ENCODE peak calls at places on chromosomes 4 and X, in ten cellular contexts. One of them, this sample, is unnamed.

GRCh38 chr4:108031427-108032083 is 41.9 kb downstream of the HADH start:
- DNase-seq in lower lobe of right lung: no peak
- DNase-seq in sigmoid colon: no peak
- DNase-seq in psoas muscle: no peak
- DNase-seq in right cardiac atrium: no peak
- DNase-seq in WERI-Rb-1: no peak
- DNase-seq in lower leg skin: no peak
- DNase-seq in tibial artery: no peak
- DNase-seq in foreskin fibroblast: no peak
- DNase-seq in thyroid gland: no peak
- DNase-seq in this sample: no peak

GRCh38 chr4:186688150-186688943 is 35.3 kb downstream of the FAT1 start:
- DNase-seq in tibial artery: no peak
- DNase-seq in sigmoid colon: no peak
- DNase-seq in lower leg skin: no peak
- DNase-seq in foreskin fibroblast: no peak
- DNase-seq in lower lobe of right lung: no peak
- DNase-seq in thyroid gland: no peak
- DNase-seq in psoas muscle: no peak
- DNase-seq in right cardiac atrium: no peak
- DNase-seq in WERI-Rb-1: no peak
- DNase-seq in this sample: peak

GRCh38 chrX:31591355-31591754 is 519.5 kb upstream of the FTHL17 start:
- DNase-seq in lower leg skin: no peak
- DNase-seq in lower lobe of right lung: no peak
- DNase-seq in foreskin fibroblast: no peak
- DNase-seq in right cardiac atrium: no peak
- DNase-seq in thyroid gland: no peak
- DNase-seq in tibial artery: no peak
- DNase-seq in WERI-Rb-1: no peak
- DNase-seq in psoas muscle: no peak
- DNase-seq in sigmoid colon: no peak
- DNase-seq in this sample: no peak

GRCh38 chr4:99614491-99614890 is 39.9 kb downstream of the MTTP start:
- DNase-seq in WERI-Rb-1: no peak
- DNase-seq in lower leg skin: no peak
- DNase-seq in lower lobe of right lung: no peak
- DNase-seq in thyroid gland: no peak
- DNase-seq in tibial artery: no peak
- DNase-seq in sigmoid colon: no peak
- DNase-seq in psoas muscle: no peak
- DNase-seq in right cardiac atrium: no peak
- DNase-seq in foreskin fibroblast: no peak
- DNase-seq in this sample: peak

GRCh38 chr4:123453006-123453685 is 56.6 kb downstream of the SPRY1 start:
- DNase-seq in tibial artery: no peak
- DNase-seq in lower lobe of right lung: no peak
- DNase-seq in psoas muscle: no peak
- DNase-seq in sigmoid colon: no peak
- DNase-seq in lower leg skin: no peak
- DNase-seq in foreskin fibroblast: peak
- DNase-seq in right cardiac atrium: no peak
- DNase-seq in thyroid gland: no peak
- DNase-seq in WERI-Rb-1: no peak
- DNase-seq in this sample: no peak

GRCh38 chrX:79259073-79259689 is 108.0 kb downstream of the ITM2A start:
- DNase-seq in lower lobe of right lung: no peak
- DNase-seq in right cardiac atrium: no peak
- DNase-seq in thyroid gland: no peak
- DNase-seq in WERI-Rb-1: no peak
- DNase-seq in sigmoid colon: no peak
- DNase-seq in psoas muscle: no peak
- DNase-seq in tibial artery: no peak
- DNase-seq in lower leg skin: no peak
- DNase-seq in foreskin fibroblast: peak
- DNase-seq in this sample: no peak

GRCh38 chr4:187333151-187333550 is 609.5 kb upstream of the FAT1 start:
- DNase-seq in thyroid gland: no peak
- DNase-seq in psoas muscle: no peak
- DNase-seq in sigmoid colon: no peak
- DNase-seq in lower lobe of right lung: no peak
- DNase-seq in foreskin fibroblast: no peak
- DNase-seq in right cardiac atrium: no peak
- DNase-seq in lower leg skin: no peak
- DNase-seq in WERI-Rb-1: no peak
- DNase-seq in tibial artery: no peak
- DNase-seq in this sample: no peak

GRCh38 chr4:98929341-98930267 is 671 bp upstream of the EIF4E start:
- DNase-seq in WERI-Rb-1: peak
- DNase-seq in thyroid gland: peak
- DNase-seq in right cardiac atrium: peak
- DNase-seq in psoas muscle: peak
- DNase-seq in sigmoid colon: peak
- DNase-seq in foreskin fibroblast: peak
- DNase-seq in lower lobe of right lung: peak
- DNase-seq in lower leg skin: peak
- DNase-seq in tibial artery: peak
- DNase-seq in this sample: no peak

DNA sequence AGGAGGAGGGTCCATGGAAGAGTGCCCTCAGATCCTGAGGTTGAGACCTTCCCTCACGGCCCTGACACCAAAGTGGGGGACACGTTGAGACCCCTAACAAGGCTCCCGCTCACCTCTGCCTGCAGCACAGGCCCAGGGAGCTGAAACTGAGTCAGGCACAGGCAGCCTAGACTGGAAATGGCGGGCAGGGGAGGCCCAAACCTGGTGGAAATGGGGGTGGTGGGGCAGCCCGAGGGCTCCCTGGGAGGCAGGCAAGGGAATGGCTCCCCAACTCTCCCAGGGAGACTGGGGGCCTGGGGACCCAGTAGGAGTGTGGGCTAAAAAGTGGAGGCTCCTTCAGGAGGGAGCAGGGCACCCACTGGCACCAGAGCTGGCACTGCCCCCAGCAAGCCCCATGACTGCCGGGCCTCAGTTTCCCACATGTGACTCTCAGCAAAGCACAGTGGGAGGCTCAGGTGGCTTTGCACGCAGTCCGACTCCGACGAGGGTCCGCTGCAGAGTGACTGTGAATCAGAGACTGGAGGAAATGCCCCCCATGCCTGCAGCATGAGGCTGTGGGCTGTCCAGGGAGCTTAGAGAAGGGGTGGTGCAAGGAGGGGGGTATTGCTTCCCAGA is 5.9 kb downstream of the NKX1-1 start:
- DNase-seq in lower lobe of right lung: peak
- DNase-seq in sigmoid colon: no peak
- DNase-seq in thyroid gland: peak
- DNase-seq in right cardiac atrium: peak
- DNase-seq in foreskin fibroblast: no peak
- DNase-seq in lower leg skin: no peak
- DNase-seq in tibial artery: no peak
- DNase-seq in psoas muscle: no peak
- DNase-seq in WERI-Rb-1: peak
- DNase-seq in this sample: no peak
- H3K4me3 ChIP-seq in lower lobe of right lung: no peak
- H3K4me3 ChIP-seq in sigmoid colon: no peak
- H3K4me3 ChIP-seq in thyroid gland: no peak
- H3K4me3 ChIP-seq in right cardiac atrium: no peak
- H3K4me3 ChIP-seq in foreskin fibroblast: no peak
- H3K4me3 ChIP-seq in lower leg skin: no peak
- H3K4me3 ChIP-seq in tibial artery: no peak
- H3K4me3 ChIP-seq in psoas muscle: no peak
- H3K4me3 ChIP-seq in WERI-Rb-1: no peak
- H3K4me3 ChIP-seq in this sample: no peak

GRCh38 chrX:46837543-46838481 is 969 bp downstream of the RP2 start:
- DNase-seq in thyroid gland: no peak
- DNase-seq in sigmoid colon: no peak
- DNase-seq in right cardiac atrium: no peak
- DNase-seq in psoas muscle: no peak
- DNase-seq in lower lobe of right lung: no peak
- DNase-seq in WERI-Rb-1: peak
- DNase-seq in lower leg skin: no peak
- DNase-seq in tibial artery: no peak
- DNase-seq in foreskin fibroblast: peak
- DNase-seq in this sample: no peak

GRCh38 chrX:46836701-46837542 is at the start of gene RP2:
- DNase-seq in psoas muscle: peak
- DNase-seq in lower leg skin: peak
- DNase-seq in WERI-Rb-1: peak
- DNase-seq in lower lobe of right lung: peak
- DNase-seq in thyroid gland: peak
- DNase-seq in sigmoid colon: peak
- DNase-seq in right cardiac atrium: peak
- DNase-seq in tibial artery: peak
- DNase-seq in foreskin fibroblast: peak
- DNase-seq in this sample: peak

GRCh38 chrX:46838974-46839480 is 2.2 kb downstream of the RP2 start:
- DNase-seq in lower lobe of right lung: no peak
- DNase-seq in lower leg skin: no peak
- DNase-seq in WERI-Rb-1: no peak
- DNase-seq in sigmoid colon: no peak
- DNase-seq in thyroid gland: no peak
- DNase-seq in foreskin fibroblast: peak
- DNase-seq in right cardiac atrium: no peak
- DNase-seq in psoas muscle: no peak
- DNase-seq in tibial artery: no peak
- DNase-seq in this sample: no peak

GRCh38 chrX:46840946-46841740 is 4.3 kb downstream of the RP2 start:
- DNase-seq in tibial artery: no peak
- DNase-seq in thyroid gland: peak
- DNase-seq in psoas muscle: no peak
- DNase-seq in right cardiac atrium: peak
- DNase-seq in sigmoid colon: no peak
- DNase-seq in lower lobe of right lung: no peak
- DNase-seq in foreskin fibroblast: peak
- DNase-seq in lower leg skin: no peak
- DNase-seq in WERI-Rb-1: no peak
- DNase-seq in this sample: no peak

GRCh38 chrX:46838482-46838857 is 1.6 kb downstream of the RP2 start:
- DNase-seq in foreskin fibroblast: peak
- DNase-seq in sigmoid colon: no peak
- DNase-seq in tibial artery: no peak
- DNase-seq in lower leg skin: no peak
- DNase-seq in psoas muscle: no peak
- DNase-seq in thyroid gland: no peak
- DNase-seq in WERI-Rb-1: no peak
- DNase-seq in lower lobe of right lung: no peak
- DNase-seq in right cardiac atrium: no peak
- DNase-seq in this sample: no peak
- H3K4me3 ChIP-seq in foreskin fibroblast: peak
- H3K4me3 ChIP-seq in sigmoid colon: peak
- H3K4me3 ChIP-seq in tibial artery: peak
- H3K4me3 ChIP-seq in lower leg skin: no peak
- H3K4me3 ChIP-seq in psoas muscle: peak
- H3K4me3 ChIP-seq in thyroid gland: no peak
- H3K4me3 ChIP-seq in WERI-Rb-1: peak
- H3K4me3 ChIP-seq in lower lobe of right lung: peak
- H3K4me3 ChIP-seq in right cardiac atrium: peak
- H3K4me3 ChIP-seq in this sample: no peak

GRCh38 chr4:3371581-3372001 is 70.2 kb upstream of the HGFAC start:
- DNase-seq in right cardiac atrium: peak
- DNase-seq in sigmoid colon: peak
- DNase-seq in foreskin fibroblast: no peak
- DNase-seq in thyroid gland: no peak
- DNase-seq in WERI-Rb-1: no peak
- DNase-seq in lower lobe of right lung: peak
- DNase-seq in psoas muscle: no peak
- DNase-seq in tibial artery: no peak
- DNase-seq in lower leg skin: no peak
- DNase-seq in this sample: peak

GRCh38 chr4:3368841-3369760 is 72.7 kb upstream of the HGFAC start:
- DNase-seq in lower lobe of right lung: no peak
- DNase-seq in foreskin fibroblast: no peak
- DNase-seq in lower leg skin: no peak
- DNase-seq in thyroid gland: no peak
- DNase-seq in psoas muscle: no peak
- DNase-seq in sigmoid colon: peak
- DNase-seq in tibial artery: no peak
- DNase-seq in right cardiac atrium: peak
- DNase-seq in WERI-Rb-1: no peak
- DNase-seq in this sample: peak

GRCh38 chr4:3371038-3371437 is 70.7 kb upstream of the HGFAC start:
- DNase-seq in lower leg skin: no peak
- DNase-seq in foreskin fibroblast: peak
- DNase-seq in psoas muscle: no peak
- DNase-seq in WERI-Rb-1: no peak
- DNase-seq in sigmoid colon: peak
- DNase-seq in tibial artery: no peak
- DNase-seq in right cardiac atrium: peak
- DNase-seq in thyroid gland: no peak
- DNase-seq in lower lobe of right lung: peak
- DNase-seq in this sample: peak

GRCh38 chr4:3368334-3368733 is 73.4 kb upstream of the HGFAC start:
- DNase-seq in WERI-Rb-1: no peak
- DNase-seq in foreskin fibroblast: no peak
- DNase-seq in lower leg skin: no peak
- DNase-seq in psoas muscle: no peak
- DNase-seq in right cardiac atrium: no peak
- DNase-seq in tibial artery: no peak
- DNase-seq in sigmoid colon: peak
- DNase-seq in lower lobe of right lung: no peak
- DNase-seq in thyroid gland: no peak
- DNase-seq in this sample: no peak

DNA sequence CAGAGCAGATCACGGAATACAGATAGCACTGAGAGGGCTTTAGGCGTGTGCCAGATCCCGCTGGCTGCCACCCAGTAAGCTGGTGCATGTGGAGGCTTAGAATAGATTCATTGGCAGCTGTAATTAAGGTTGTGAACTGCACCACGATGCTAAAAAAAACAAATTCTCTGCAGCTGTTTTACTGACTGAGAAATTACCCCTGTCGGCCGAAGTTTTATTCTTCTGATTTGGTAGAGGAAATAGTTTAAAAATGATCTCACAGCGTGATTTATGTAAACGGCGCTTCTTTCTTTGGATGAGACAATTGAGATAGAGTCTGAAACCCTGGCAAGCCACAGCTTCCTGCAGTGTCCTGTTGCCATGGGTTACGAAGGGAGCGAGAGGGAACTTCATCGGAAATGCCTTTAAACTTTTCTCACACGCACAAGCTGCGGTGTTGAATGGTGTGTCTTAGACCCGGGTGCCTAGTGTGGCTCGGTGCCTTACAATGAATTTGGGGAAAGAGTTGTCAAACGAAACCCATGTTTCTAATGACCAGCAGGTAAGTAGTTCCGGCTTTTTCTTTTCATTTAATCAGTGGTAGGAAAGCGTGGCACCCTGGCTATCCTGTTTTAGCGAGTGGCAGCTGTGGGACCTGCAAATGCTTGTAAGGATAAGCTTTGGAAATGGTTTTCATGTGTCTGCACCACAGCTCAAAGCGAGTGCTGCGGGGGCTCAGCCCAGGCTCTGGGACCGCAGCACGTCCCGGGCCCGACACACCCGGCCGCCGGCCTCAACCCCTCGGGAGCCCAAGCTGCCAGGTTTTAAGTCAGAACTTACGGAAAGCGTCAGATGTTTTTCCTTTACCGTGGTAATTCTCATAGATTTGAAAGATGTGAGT is 71.7 kb upstream of the HGFAC start:
- DNase-seq in tibial artery: peak
- DNase-seq in lower lobe of right lung: peak
- DNase-seq in right cardiac atrium: peak
- DNase-seq in lower leg skin: peak
- DNase-seq in thyroid gland: no peak
- DNase-seq in foreskin fibroblast: peak
- DNase-seq in psoas muscle: peak
- DNase-seq in sigmoid colon: peak
- DNase-seq in WERI-Rb-1: no peak
- DNase-seq in this sample: peak
- H3K4me3 ChIP-seq in tibial artery: peak
- H3K4me3 ChIP-seq in lower lobe of right lung: peak
- H3K4me3 ChIP-seq in right cardiac atrium: peak
- H3K4me3 ChIP-seq in lower leg skin: no peak
- H3K4me3 ChIP-seq in thyroid gland: no peak
- H3K4me3 ChIP-seq in foreskin fibroblast: peak
- H3K4me3 ChIP-seq in psoas muscle: peak
- H3K4me3 ChIP-seq in sigmoid colon: peak
- H3K4me3 ChIP-seq in WERI-Rb-1: no peak
- H3K4me3 ChIP-seq in this sample: no peak

DNA sequence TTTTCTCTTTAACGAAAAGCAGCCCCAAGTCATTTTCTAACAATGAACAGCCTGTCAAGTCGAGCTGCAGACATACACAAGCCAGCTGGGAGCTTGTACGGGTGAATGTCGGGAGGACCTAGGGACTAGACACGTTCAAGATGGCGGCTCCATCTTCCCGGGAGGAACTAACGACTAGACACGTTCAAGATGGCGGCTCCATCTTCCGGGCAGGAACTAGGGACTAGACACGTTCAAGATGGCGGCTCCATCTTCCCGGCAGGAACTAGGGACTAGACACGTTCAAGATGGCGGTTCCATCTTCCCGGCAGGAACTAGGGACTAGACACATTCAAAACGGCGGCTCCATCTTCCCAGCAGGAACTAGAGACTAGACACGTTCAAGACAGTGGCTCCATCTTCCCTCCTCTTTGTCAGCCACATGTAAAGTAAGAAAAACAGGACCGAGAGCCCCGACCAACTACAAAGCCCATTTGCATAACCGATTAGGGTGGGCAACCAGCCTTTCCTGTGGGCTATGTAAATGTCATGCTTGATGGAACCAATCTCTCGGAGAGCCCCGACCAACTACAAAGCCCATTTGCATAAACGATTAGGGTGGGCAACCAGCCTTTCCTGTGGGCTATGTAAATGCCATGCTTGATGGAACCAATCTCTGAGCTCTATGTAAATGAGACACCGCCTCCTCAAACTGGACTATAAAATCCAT is 175.5 kb downstream of the DHRSX start:
- DNase-seq in psoas muscle: peak
- DNase-seq in lower leg skin: no peak
- DNase-seq in right cardiac atrium: peak
- DNase-seq in tibial artery: no peak
- DNase-seq in foreskin fibroblast: peak
- DNase-seq in thyroid gland: peak
- DNase-seq in WERI-Rb-1: no peak
- DNase-seq in lower lobe of right lung: peak
- DNase-seq in sigmoid colon: peak
- DNase-seq in this sample: no peak
- H3K4me3 ChIP-seq in psoas muscle: peak
- H3K4me3 ChIP-seq in lower leg skin: no peak
- H3K4me3 ChIP-seq in right cardiac atrium: no peak
- H3K4me3 ChIP-seq in tibial artery: peak
- H3K4me3 ChIP-seq in foreskin fibroblast: peak
- H3K4me3 ChIP-seq in thyroid gland: peak
- H3K4me3 ChIP-seq in WERI-Rb-1: no peak
- H3K4me3 ChIP-seq in lower lobe of right lung: peak
- H3K4me3 ChIP-seq in sigmoid colon: no peak
- H3K4me3 ChIP-seq in this sample: no peak